ENCODE peak calls at places on chromosomes 13 and 19, in six cellular contexts. One of them, this sample, is unnamed.
A peak's percentile ranks its signal among the peaks of the same experiment; 100 is the strongest.

GRCh38 chr19:1166872-1167573 is 7.0 kb downstream of the SBNO2 start:
- DNase-seq in keratinocyte: no peak
- DNase-seq in IMR-90: no peak
- DNase-seq in neural progenitor cell: no peak
- DNase-seq in NT2/D1: no peak
- DNase-seq in fibroblast of lung: no peak
- DNase-seq in this sample: no peak

GRCh38 chr13:100095498-100095897 is 6.6 kb downstream of the PCCA start:
- DNase-seq in keratinocyte: no peak
- DNase-seq in IMR-90: no peak
- DNase-seq in neural progenitor cell: no peak
- DNase-seq in NT2/D1: no peak
- DNase-seq in fibroblast of lung: no peak
- DNase-seq in this sample: no peak

GRCh38 chr13:33116321-33117010 is 100.2 kb downstream of the KL start:
- DNase-seq in keratinocyte: no peak
- DNase-seq in IMR-90: no peak
- DNase-seq in neural progenitor cell: no peak
- DNase-seq in NT2/D1: no peak
- DNase-seq in fibroblast of lung: no peak
- DNase-seq in this sample: no peak

GRCh38 chr19:55640577-55641375 is at the start of gene ZNF580:
- DNase-seq in keratinocyte: no peak
- DNase-seq in IMR-90: peak; percentile 78
- DNase-seq in neural progenitor cell: peak; percentile 78
- DNase-seq in NT2/D1: no peak
- DNase-seq in fibroblast of lung: peak; percentile 80
- DNase-seq in this sample: peak; percentile 58

GRCh38 chr13:91058919-91059318 is 288.6 kb upstream of the MIR17HG start:
- DNase-seq in keratinocyte: no peak
- DNase-seq in IMR-90: no peak
- DNase-seq in neural progenitor cell: no peak
- DNase-seq in NT2/D1: no peak
- DNase-seq in fibroblast of lung: no peak
- DNase-seq in this sample: no peak

GRCh38 chr19:33063356-33064116 is 1.2 kb downstream of the RHPN2 start:
- DNase-seq in keratinocyte: no peak
- DNase-seq in IMR-90: peak; percentile 30
- DNase-seq in neural progenitor cell: peak; percentile 52
- DNase-seq in NT2/D1: no peak
- DNase-seq in fibroblast of lung: peak; percentile 33
- DNase-seq in this sample: peak; percentile 86

GRCh38 chr19:21838646-21839045 is 2.7 kb upstream of the ZNF43 start:
- DNase-seq in keratinocyte: no peak
- DNase-seq in IMR-90: peak; percentile 65
- DNase-seq in neural progenitor cell: no peak
- DNase-seq in NT2/D1: no peak
- DNase-seq in fibroblast of lung: no peak
- DNase-seq in this sample: no peak

GRCh38 chr13:114282143-114282685 is 813 bp downstream of the UPF3A start:
- DNase-seq in keratinocyte: no peak
- DNase-seq in IMR-90: peak; percentile 65
- DNase-seq in neural progenitor cell: peak; percentile 72
- DNase-seq in NT2/D1: peak; percentile 25
- DNase-seq in fibroblast of lung: peak; percentile 73
- DNase-seq in this sample: peak; percentile 32

GRCh38 chr13:78897200-78897599 is 238.2 kb upstream of the OBI1 start:
- DNase-seq in keratinocyte: no peak
- DNase-seq in IMR-90: no peak
- DNase-seq in neural progenitor cell: no peak
- DNase-seq in NT2/D1: no peak
- DNase-seq in fibroblast of lung: no peak
- DNase-seq in this sample: no peak

GRCh38 chr13:83880275-83881027 is 1.8 kb downstream of the SLITRK1 start:
- DNase-seq in keratinocyte: no peak
- DNase-seq in IMR-90: no peak
- DNase-seq in neural progenitor cell: peak; percentile 26
- DNase-seq in NT2/D1: no peak
- DNase-seq in fibroblast of lung: no peak
- DNase-seq in this sample: no peak

GRCh38 chr19:55621673-55622231 is 2.6 kb downstream of the ZNF784 start:
- DNase-seq in keratinocyte: no peak
- DNase-seq in IMR-90: no peak
- DNase-seq in neural progenitor cell: no peak
- DNase-seq in NT2/D1: no peak
- DNase-seq in fibroblast of lung: no peak
- DNase-seq in this sample: no peak

GRCh38 chr19:35509861-35510625 is 3.4 kb downstream of the DMKN start:
- DNase-seq in keratinocyte: peak; percentile 78
- DNase-seq in IMR-90: peak; percentile 22
- DNase-seq in neural progenitor cell: peak; percentile 93
- DNase-seq in NT2/D1: peak; percentile 72
- DNase-seq in fibroblast of lung: peak; percentile 22
- DNase-seq in this sample: peak; percentile 84

GRCh38 chr13:107452833-107453232 is 762.5 kb downstream of the LIG4 start:
- DNase-seq in keratinocyte: no peak
- DNase-seq in IMR-90: no peak
- DNase-seq in neural progenitor cell: no peak
- DNase-seq in NT2/D1: no peak
- DNase-seq in fibroblast of lung: no peak
- DNase-seq in this sample: no peak

GRCh38 chr13:23518231-23518630 is 52.0 kb upstream of the TNFRSF19 start:
- DNase-seq in keratinocyte: no peak
- DNase-seq in IMR-90: no peak
- DNase-seq in neural progenitor cell: no peak
- DNase-seq in NT2/D1: no peak
- DNase-seq in fibroblast of lung: no peak
- DNase-seq in this sample: no peak

GRCh38 chr13:110138009-110138699 is 168.8 kb downstream of the COL4A1 start:
- DNase-seq in keratinocyte: no peak
- DNase-seq in IMR-90: peak; percentile 79
- DNase-seq in neural progenitor cell: peak; percentile 56
- DNase-seq in NT2/D1: no peak
- DNase-seq in fibroblast of lung: peak; percentile 60
- DNase-seq in this sample: peak; percentile 53

GRCh38 chr19:16141043-16141442 is 2.4 kb upstream of the HSH2D start:
- DNase-seq in keratinocyte: no peak
- DNase-seq in IMR-90: no peak
- DNase-seq in neural progenitor cell: no peak
- DNase-seq in NT2/D1: no peak
- DNase-seq in fibroblast of lung: no peak
- DNase-seq in this sample: no peak

GRCh38 chr13:37640499-37640898 is 41.9 kb upstream of the POSTN start:
- DNase-seq in keratinocyte: no peak
- DNase-seq in IMR-90: peak; percentile 86
- DNase-seq in neural progenitor cell: peak; percentile 44
- DNase-seq in NT2/D1: peak; percentile 9
- DNase-seq in fibroblast of lung: peak; percentile 89
- DNase-seq in this sample: no peak

GRCh38 chr13:83824561-83824960 is 57.7 kb downstream of the SLITRK1 start:
- DNase-seq in keratinocyte: no peak
- DNase-seq in IMR-90: no peak
- DNase-seq in neural progenitor cell: no peak
- DNase-seq in NT2/D1: no peak
- DNase-seq in fibroblast of lung: no peak
- DNase-seq in this sample: no peak

GRCh38 chr13:62085337-62085736 is 669.7 kb upstream of the PCDH20 start:
- DNase-seq in keratinocyte: no peak
- DNase-seq in IMR-90: no peak
- DNase-seq in neural progenitor cell: no peak
- DNase-seq in NT2/D1: no peak
- DNase-seq in fibroblast of lung: no peak
- DNase-seq in this sample: no peak

GRCh38 chr13:97344250-97345175 is 89.5 kb upstream of the RAP2A start:
- DNase-seq in keratinocyte: no peak
- DNase-seq in IMR-90: peak; percentile 61
- DNase-seq in neural progenitor cell: peak; percentile 70
- DNase-seq in NT2/D1: no peak
- DNase-seq in fibroblast of lung: peak; percentile 75
- DNase-seq in this sample: peak; percentile 70

GRCh38 chr19:4557186-4557970 is 2.1 kb downstream of the SEMA6B start:
- DNase-seq in keratinocyte: no peak
- DNase-seq in IMR-90: no peak
- DNase-seq in neural progenitor cell: no peak
- DNase-seq in NT2/D1: no peak
- DNase-seq in fibroblast of lung: no peak
- DNase-seq in this sample: no peak

GRCh38 chr13:113668491-113668971 is 1.5 kb downstream of the GRK1 start:
- DNase-seq in keratinocyte: no peak
- DNase-seq in IMR-90: no peak
- DNase-seq in neural progenitor cell: no peak
- DNase-seq in NT2/D1: no peak
- DNase-seq in fibroblast of lung: no peak
- DNase-seq in this sample: no peak

GRCh38 chr19:5131031-5131865 is 162.3 kb downstream of the KDM4B start:
- DNase-seq in keratinocyte: no peak
- DNase-seq in IMR-90: no peak
- DNase-seq in neural progenitor cell: no peak
- DNase-seq in NT2/D1: no peak
- DNase-seq in fibroblast of lung: no peak
- DNase-seq in this sample: no peak

GRCh38 chr13:83272076-83272475 is 610.2 kb downstream of the SLITRK1 start:
- DNase-seq in keratinocyte: no peak
- DNase-seq in IMR-90: no peak
- DNase-seq in neural progenitor cell: no peak
- DNase-seq in NT2/D1: no peak
- DNase-seq in fibroblast of lung: peak; percentile 12
- DNase-seq in this sample: no peak

GRCh38 chr13:94825507-94825906 is 113.2 kb upstream of the SOX21 start:
- DNase-seq in keratinocyte: no peak
- DNase-seq in IMR-90: no peak
- DNase-seq in neural progenitor cell: peak; percentile 92
- DNase-seq in NT2/D1: peak; percentile 97
- DNase-seq in fibroblast of lung: peak; percentile 72
- DNase-seq in this sample: peak; percentile 28

GRCh38 chr19:2627319-2627829 is 75.1 kb downstream of the GNG7 start:
- DNase-seq in keratinocyte: peak; percentile 99
- DNase-seq in IMR-90: peak; percentile 99
- DNase-seq in neural progenitor cell: no peak
- DNase-seq in NT2/D1: no peak
- DNase-seq in fibroblast of lung: peak; percentile 97
- DNase-seq in this sample: no peak

GRCh38 chr19:48945817-48946216 is 8.9 kb upstream of the BAX start:
- DNase-seq in keratinocyte: no peak
- DNase-seq in IMR-90: no peak
- DNase-seq in neural progenitor cell: no peak
- DNase-seq in NT2/D1: no peak
- DNase-seq in fibroblast of lung: no peak
- DNase-seq in this sample: no peak
- H3K4me1 ChIP-seq in keratinocyte: no peaks in the 10 kb centered on the region
- H3K4me1 ChIP-seq in IMR-90: no peaks in the 10 kb centered on the region
- H3K4me1 ChIP-seq in neural progenitor cell: no peaks in the 10 kb centered on the region
- H3K4me1 ChIP-seq in NT2/D1: no peaks in the 10 kb centered on the region
- H3K4me1 ChIP-seq in fibroblast of lung: no peaks in the 10 kb centered on the region
- H3K4me1 ChIP-seq in this sample: no peaks in the 10 kb centered on the region

GRCh38 chr19:57566396-57567256 is 7.0 kb upstream of the ZNF550 start:
- DNase-seq in keratinocyte: no peak
- DNase-seq in IMR-90: peak; percentile 38
- DNase-seq in neural progenitor cell: peak; percentile 40
- DNase-seq in NT2/D1: no peak
- DNase-seq in fibroblast of lung: peak; percentile 54
- DNase-seq in this sample: no peak

GRCh38 chr19:57570707-57571106 is 8.0 kb downstream of the ZNF416 start:
- DNase-seq in keratinocyte: no peak
- DNase-seq in IMR-90: no peak
- DNase-seq in neural progenitor cell: no peak
- DNase-seq in NT2/D1: no peak
- DNase-seq in fibroblast of lung: no peak
- DNase-seq in this sample: no peak

GRCh38 chr19:57576661-57577060 is 2.0 kb downstream of the ZNF416 start:
- DNase-seq in keratinocyte: no peak
- DNase-seq in IMR-90: no peak
- DNase-seq in neural progenitor cell: no peak
- DNase-seq in NT2/D1: no peak
- DNase-seq in fibroblast of lung: no peak
- DNase-seq in this sample: no peak

GRCh38 chr19:57572415-57572947 is 6.2 kb downstream of the ZNF416 start:
- DNase-seq in keratinocyte: no peak
- DNase-seq in IMR-90: no peak
- DNase-seq in neural progenitor cell: no peak
- DNase-seq in NT2/D1: no peak
- DNase-seq in fibroblast of lung: no peak
- DNase-seq in this sample: no peak
- H3K9me3 ChIP-seq in keratinocyte: peaks cover 63% of the 10 kb centered on the region
- H3K9me3 ChIP-seq in IMR-90: peaks cover 92% of the 10 kb centered on the region
- H3K9me3 ChIP-seq in neural progenitor cell: peaks cover 14% of the 10 kb centered on the region
- H3K9me3 ChIP-seq in NT2/D1: peaks cover 94% of the 10 kb centered on the region
- H3K9me3 ChIP-seq in fibroblast of lung: peaks cover 22% of the 10 kb centered on the region
- H3K9me3 ChIP-seq in this sample: peaks cover 23% of the 10 kb centered on the region

DNA sequence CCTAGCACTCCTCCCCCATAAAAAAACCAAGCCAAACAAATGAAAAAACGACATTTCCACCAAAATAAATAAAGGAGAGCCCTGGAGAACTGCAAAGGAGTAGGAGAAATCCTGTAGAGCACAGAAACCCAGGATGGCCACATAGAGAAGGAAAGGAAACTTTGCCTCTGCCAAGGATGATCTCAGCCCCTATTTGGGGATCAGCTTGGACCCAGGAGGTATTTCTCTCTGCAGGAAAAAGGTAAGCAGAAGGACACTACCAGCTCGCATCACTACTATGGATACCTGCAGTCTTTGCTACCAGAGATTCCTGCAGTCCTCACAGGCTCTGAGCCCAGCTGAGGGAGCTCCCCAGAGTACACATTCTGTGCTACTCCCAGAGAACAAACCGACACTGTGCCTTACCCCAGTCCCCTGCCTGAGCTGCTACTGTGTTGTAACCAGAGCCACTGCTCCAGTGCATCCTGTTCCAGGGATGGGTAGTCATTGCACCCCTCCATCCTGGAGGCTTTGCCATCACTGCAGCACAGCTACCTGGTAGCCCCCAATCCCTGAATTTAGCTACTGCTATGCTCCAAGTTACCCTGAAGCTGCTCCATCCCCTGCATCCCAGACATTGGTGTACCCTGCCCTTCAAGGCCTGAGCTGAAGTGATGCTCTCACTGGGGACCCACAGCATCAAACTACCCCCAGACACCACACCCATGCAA is 41.7 kb downstream of the VWA8 start:
- DNase-seq in keratinocyte: no peak
- DNase-seq in IMR-90: no peak
- DNase-seq in neural progenitor cell: no peak
- DNase-seq in NT2/D1: no peak
- DNase-seq in fibroblast of lung: no peak
- DNase-seq in this sample: no peak
- H3K9ac ChIP-seq in keratinocyte: no peak overlapping the region
- H3K9ac ChIP-seq in IMR-90: no peak overlapping the region
- H3K9ac ChIP-seq in neural progenitor cell: no peak overlapping the region
- H3K9ac ChIP-seq in NT2/D1: no peak overlapping the region
- H3K9ac ChIP-seq in fibroblast of lung: no peak overlapping the region
- H3K9ac ChIP-seq in this sample: no peak overlapping the region

GRCh38 chr19:29971002-29971401 is 29.0 kb downstream of the URI1 start:
- DNase-seq in keratinocyte: no peak
- DNase-seq in IMR-90: no peak
- DNase-seq in neural progenitor cell: no peak
- DNase-seq in NT2/D1: no peak
- DNase-seq in fibroblast of lung: no peak
- DNase-seq in this sample: no peak
- H3K4me1 ChIP-seq in keratinocyte: peaks cover 7% of the 10 kb centered on the region
- H3K4me1 ChIP-seq in IMR-90: peaks cover 7% of the 10 kb centered on the region
- H3K4me1 ChIP-seq in neural progenitor cell: peaks cover 21% of the 10 kb centered on the region
- H3K4me1 ChIP-seq in NT2/D1: no peaks in the 10 kb centered on the region
- H3K4me1 ChIP-seq in fibroblast of lung: peaks cover 4% of the 10 kb centered on the region
- H3K4me1 ChIP-seq in this sample: no peaks in the 10 kb centered on the region